ENCODE peak calls at places on chromosomes 16 and 17, in six cellular contexts. M is suprapubic skin, D is GM04504, P is GM23248, R is NCI-H460, B is AG08396. Q is an unnamed sample.

GRCh38 chr17:8056976-8057625 is 18.2 kb downstream of the ALOX15B start:
- DNase-seq in M (peak), D (no peak), P (no peak), R (no peak), B (no peak), Q (no peak)

GRCh38 chr17:29713626-29714025 is 90.9 kb upstream of the CORO6 start:
- DNase-seq in M (no peak), D (no peak), P (no peak), R (no peak), B (no peak), Q (no peak)

GRCh38 chr17:4529533-4530152 is 25.5 kb downstream of the MYBBP1A start:
- DNase-seq in M (no peak), D (no peak), P (no peak), R (no peak), B (no peak), Q (no peak)

GRCh38 chr17:29383687-29384086 is 6.5 kb upstream of the TAOK1 start:
- DNase-seq in M (no peak), D (no peak), P (peak), R (no peak), B (no peak), Q (peak)

GRCh38 chr17:81050645-81051625 is 16.0 kb downstream of the BAIAP2 start:
- DNase-seq in M (no peak), D (no peak), P (no peak), R (no peak), B (no peak), Q (no peak)

GRCh38 chr17:82230627-82231311 is 1.9 kb downstream of the SLC16A3 start:
- DNase-seq in M (peak), D (no peak), P (peak), R (peak), B (peak), Q (peak)

GRCh38 chr17:56593073-56593740 is at the start of gene NOG:
- DNase-seq in M (no peak), D (no peak), P (peak), R (peak), B (peak), Q (peak)

GRCh38 chr17:7559307-7560171 is 989 bp downstream of the TNFSF13 start:
- DNase-seq in M (no peak), D (no peak), P (no peak), R (no peak), B (no peak), Q (no peak)

GRCh38 chr17:64057701-64058263 is 37.3 kb upstream of the ICAM2 start:
- DNase-seq in M (no peak), D (no peak), P (no peak), R (no peak), B (no peak), Q (no peak)

GRCh38 chr16:68401871-68402747 is 46.2 kb downstream of the SMPD3 start:
- DNase-seq in M (no peak), D (peak), P (peak), R (no peak), B (peak), Q (peak)

GRCh38 chr17:78257810-78258322 is 26.4 kb downstream of the TMEM235 start:
- DNase-seq in M (no peak), D (no peak), P (no peak), R (no peak), B (no peak), Q (no peak)

GRCh38 chr17:1561420-1562177 is 993 bp downstream of the PITPNA start:
- DNase-seq in M (no peak), D (no peak), P (peak), R (no peak), B (peak), Q (peak)

GRCh38 chr16:8928467-8928957 is 35.2 kb downstream of the USP7 start:
- DNase-seq in M (no peak), D (no peak), P (peak), R (no peak), B (no peak), Q (no peak)

GRCh38 chr16:49857423-49858181 is 1.7 kb upstream of the ZNF423 start:
- DNase-seq in M (no peak), D (no peak), P (peak), R (peak), B (peak), Q (peak)

GRCh38 chr16:12551530-12551929 is 252.2 kb downstream of the CPPED1 start:
- DNase-seq in M (no peak), D (no peak), P (no peak), R (no peak), B (no peak), Q (no peak)

GRCh38 chr16:23478566-23478965 is 25.6 kb upstream of the COG7 start:
- DNase-seq in M (no peak), D (no peak), P (no peak), R (no peak), B (no peak), Q (no peak)

GRCh38 chr17:27563532-27563931 is 67.5 kb upstream of the LGALS9 start:
- DNase-seq in M (no peak), D (no peak), P (no peak), R (no peak), B (no peak), Q (no peak)

GRCh38 chr17:75844530-75845057 is 390 bp upstream of the UNC13D start:
- DNase-seq in M (peak), D (no peak), P (no peak), R (no peak), B (no peak), Q (peak)

GRCh38 chr16:81558444-81559175 is 114.0 kb downstream of the CMIP start:
- DNase-seq in M (no peak), D (no peak), P (no peak), R (no peak), B (no peak), Q (peak)

Q was measured in epithelial cell of esophagus.